ENCODE peak calls at places on chromosome 9, in four cellular contexts. I, O, X and W are unnamed samples.

GRCh38 chr9:21611896-21612295 is 129.8 kb upstream of the IFNE start:
- DNase-seq in X (no peak), O (no peak), I (no peak), W (no peak)

GRCh38 chr9:114723926-114724325 is 41.9 kb upstream of the TEX48 start:
- DNase-seq in X (no peak), I (no peak), O (no peak), W (no peak)

GRCh38 chr9:96417051-96417586 is 1.1 kb downstream of the ZNF367 start:
- DNase-seq in O (peak; percentile 87), I (no peak), X (peak; percentile 93), W (peak; percentile 90)

GRCh38 chr9:118674942-118675341 is 694.3 kb downstream of the BRINP1 start:
- DNase-seq in I (no peak), O (no peak), X (no peak), W (no peak)

GRCh38 chr9:76403352-76403751 is 9.1 kb upstream of the RFK start:
- DNase-seq in X (peak; percentile 68), O (peak; percentile 48), I (peak; percentile 56), W (no peak)

GRCh38 chr9:122032346-122032745 is 60.8 kb downstream of the TTLL11 start:
- DNase-seq in O (no peak), X (no peak), I (no peak), W (no peak)

GRCh38 chr9:110340306-110340705 is 2.6 kb upstream of the TXNDC8 start:
- DNase-seq in I (no peak), X (peak; percentile 11), O (no peak), W (no peak)

GRCh38 chr9:88537743-88538055 is 2.7 kb downstream of the NXNL2 start:
- DNase-seq in X (peak; percentile 2), I (no peak), O (peak; percentile 23), W (no peak)

GRCh38 chr9:125160750-125161149 is 17.4 kb upstream of the SCAI start:
- DNase-seq in O (no peak), X (no peak), I (no peak), W (no peak)

GRCh38 chr9:73155389-73155788 is 3.7 kb downstream of the ANXA1 start:
- DNase-seq in O (no peak), X (no peak), I (no peak), W (no peak)

GRCh38 chr9:81559197-81559596 is 130.2 kb downstream of the TLE1 start:
- DNase-seq in O (no peak), X (no peak), I (no peak), W (no peak)

GRCh38 chr9:98962861-98963260 is 19.2 kb downstream of the COL15A1 start:
- DNase-seq in X (no peak), O (no peak), I (no peak), W (no peak)

DNA sequence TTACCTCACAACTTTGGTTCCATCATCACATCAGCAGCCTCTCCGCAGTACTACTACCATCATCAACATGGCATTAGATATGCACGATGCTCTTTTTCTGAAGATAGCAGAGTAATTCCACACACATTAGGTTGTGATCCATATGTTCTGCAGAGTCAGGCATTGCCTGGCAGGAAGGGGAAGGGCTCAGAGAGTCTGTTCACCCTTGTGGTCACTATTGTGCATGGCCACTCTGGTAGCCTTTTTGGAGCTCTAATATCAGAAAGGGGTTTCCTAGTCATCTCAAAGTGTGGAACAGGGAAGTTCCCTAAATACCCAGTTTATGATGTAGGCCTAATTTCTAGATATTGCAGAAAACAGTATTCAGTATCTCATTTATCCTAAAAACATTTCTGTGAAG is 373.6 kb downstream of the BNC2 start:
- DNase-seq in I (no peak), O (no peak), X (no peak), W (no peak)
- TF ChIP-seq CTCF in I (no peak), O (no peak), X (no peak), W (no peak)

GRCh38 chr9:36750630-36751029 is 177.9 kb downstream of the MELK start:
- DNase-seq in O (no peak), X (no peak), I (no peak), W (no peak)
- TF ChIP-seq CTCF in O (no peak), X (no peak), I (no peak), W (no peak)

GRCh38 chr9:101727621-101728524 is 10.6 kb downstream of the GRIN3A start:
- DNase-seq in X (peak; percentile 37), I (peak; percentile 1), O (peak; percentile 13), W (no peak)
- TF ChIP-seq CTCF in X (peak; percentile 66), I (peak; percentile 73), O (peak; percentile 52), W (no peak)

GRCh38 chr9:127908660-127908926 is 8.2 kb downstream of the ST6GALNAC4 start:
- DNase-seq in X (no peak), O (no peak), I (no peak), W (no peak)

GRCh38 chr9:127909839-127910273 is 7.0 kb downstream of the ST6GALNAC4 start:
- DNase-seq in O (no peak), X (no peak), I (no peak), W (no peak)

GRCh38 chr9:127912882-127913281 is 4.0 kb downstream of the ST6GALNAC4 start:
- DNase-seq in O (no peak), I (no peak), X (no peak), W (no peak)

GRCh38 chr9:127912296-127912695 is 4.5 kb downstream of the ST6GALNAC4 start:
- DNase-seq in I (no peak), X (no peak), O (no peak), W (no peak)

DNA sequence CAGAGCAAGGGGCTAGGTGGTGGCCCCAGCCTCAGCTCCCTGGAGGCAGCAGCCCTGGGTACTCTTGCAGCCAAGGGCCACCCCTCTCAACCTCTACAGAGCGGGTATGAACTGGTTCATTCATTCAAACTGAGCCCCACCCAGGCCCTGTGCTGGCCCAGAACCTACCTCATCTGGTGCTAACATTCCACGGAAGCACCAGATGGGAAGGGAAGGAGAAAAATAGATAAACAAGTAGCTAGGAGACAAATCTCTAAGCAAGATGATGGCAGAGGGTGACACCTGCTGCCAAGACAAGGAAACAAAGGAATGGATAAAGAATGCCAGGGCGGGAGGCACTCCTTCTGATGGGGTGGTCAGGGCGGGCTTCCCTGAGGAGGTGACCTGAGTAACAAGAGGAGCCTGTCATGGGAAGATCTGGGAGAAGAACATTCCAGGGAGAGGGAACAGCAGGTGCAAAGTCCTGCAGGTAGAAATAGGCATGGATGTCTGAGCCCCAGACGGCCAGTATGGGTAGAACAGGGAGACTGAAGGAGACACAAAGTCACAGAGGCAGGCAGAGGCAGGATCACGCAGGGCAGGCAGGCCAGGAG is 6.1 kb downstream of the ST6GALNAC4 start:
- DNase-seq in X (no peak), I (no peak), O (no peak), W (no peak)
- TF ChIP-seq CTCF in X (peak; percentile 62), I (peak; percentile 28), O (peak; percentile 41), W (no peak)

GRCh38 chr9:87263291-87263690 is 234.4 kb upstream of the DAPK1 start:
- DNase-seq in I (no peak), X (no peak), O (peak; percentile 7), W (no peak)
- TF ChIP-seq CTCF in I (no peak), X (no peak), O (no peak), W (no peak)

GRCh38 chr9:136173648-136174290 is 31.2 kb downstream of the LHX3 start:
- DNase-seq in I (no peak), O (no peak), X (no peak), W (no peak)

GRCh38 chr9:136177224-136177623 is 27.7 kb downstream of the LHX3 start:
- DNase-seq in I (no peak), X (no peak), O (no peak), W (no peak)

GRCh38 chr9:136175745-136176290 is 29.1 kb downstream of the LHX3 start:
- DNase-seq in I (no peak), X (no peak), O (no peak), W (no peak)

GRCh38 chr9:136172412-136173079 is 32.4 kb downstream of the LHX3 start:
- DNase-seq in X (no peak), O (no peak), I (no peak), W (no peak)

GRCh38 chr9:136174779-136175744 is 29.9 kb downstream of the LHX3 start:
- DNase-seq in I (no peak), X (no peak), O (no peak), W (no peak)
- TF ChIP-seq CTCF in I (no peak), X (no peak), O (no peak), W (no peak)

GRCh38 chr9:84393266-84393905 is 52.8 kb upstream of the SLC28A3 start:
- DNase-seq in O (no peak), I (no peak), X (no peak), W (no peak)
- TF ChIP-seq CTCF in O (no peak), I (no peak), X (no peak), W (no peak)